ENCODE peak calls at places on chromosome 19, in five cellular contexts. B is CD8-positive, alpha-beta T cell; F is thoracic aorta; H is mesendoderm; T is tibial nerve. N is an unnamed sample.

GRCh38 chr19:28880735-28881401 is 332.1 kb downstream of the UQCRFS1 start:
- DNase-seq in B (no peak), F (no peak), H (no peak), T (no peak), N (no peak)

GRCh38 chr19:4115050-4115817 is 8.7 kb downstream of the MAP2K2 start:
- DNase-seq in B (peak; percentile 52), F (no peak), H (no peak), T (no peak), N (no peak)

GRCh38 chr19:33446918-33447293 is 73.4 kb downstream of the CEBPG start:
- DNase-seq in B (no peak), F (no peak), H (no peak), T (no peak), N (no peak)

GRCh38 chr19:28170066-28170465 is 1042.9 kb downstream of the UQCRFS1 start:
- DNase-seq in B (no peak), F (no peak), H (no peak), T (no peak), N (no peak)

GRCh38 chr19:670609-671075 is 5.5 kb upstream of the FSTL3 start:
- DNase-seq in B (no peak), F (no peak), H (peak; percentile 48), T (no peak), N (no peak)

GRCh38 chr19:58476498-58477015 is 405 bp downstream of the ZNF446 start:
- DNase-seq in B (no peak), F (peak; percentile 36), H (peak; percentile 39), T (no peak), N (no peak)

GRCh38 chr19:38842439-38843174 is 7.2 kb downstream of the HNRNPL start:
- DNase-seq in B (peak; percentile 53), F (no peak), H (no peak), T (no peak), N (no peak)

GRCh38 chr19:12639901-12640613 is 26.5 kb downstream of the MAN2B1 start:
- DNase-seq in B (peak; percentile 78), F (peak; percentile 45), H (peak; percentile 91), T (peak; percentile 52), N (peak; percentile 55)

GRCh38 chr19:24069907-24070657 is 16.9 kb upstream of the ZNF254 start:
- DNase-seq in B (no peak), F (no peak), H (no peak), T (no peak), N (no peak)

GRCh38 chr19:41928754-41929535 is 696 bp upstream of the ERFL start:
- DNase-seq in B (no peak), F (no peak), H (no peak), T (no peak), N (no peak)

GRCh38 chr19:39998511-39998910 is 1.7 kb downstream of the ZNF546 start:
- DNase-seq in B (no peak), F (no peak), H (no peak), T (no peak), N (no peak)

GRCh38 chr19:13171146-13171545 is 20.9 kb downstream of the IER2 start:
- DNase-seq in B (no peak), F (no peak), H (no peak), T (no peak), N (no peak)

GRCh38 chr19:33192010-33192409 is 2.1 kb upstream of the LRP3 start:
- DNase-seq in B (no peak), F (no peak), H (peak; percentile 19), T (no peak), N (no peak)

GRCh38 chr19:49824662-49825061 is 6.6 kb downstream of the MED25 start:
- DNase-seq in B (no peak), F (no peak), H (no peak), T (no peak), N (no peak)

GRCh38 chr19:19165396-19165795 is 4.7 kb downstream of the MEF2B start:
- DNase-seq in B (no peak), F (no peak), H (no peak), T (no peak), N (no peak)

GRCh38 chr19:57436392-57436791 is 1.3 kb downstream of the ZNF749 start:
- DNase-seq in B (no peak), F (no peak), H (peak; percentile 21), T (no peak), N (no peak)

GRCh38 chr19:48636859-48637448 is at the start of gene DBP:
- DNase-seq in B (no peak), F (no peak), H (no peak), T (no peak), N (no peak)

GRCh38 chr19:48634036-48634342 is 3.2 kb downstream of the DBP start:
- DNase-seq in B (no peak), F (no peak), H (no peak), T (no peak), N (no peak)

GRCh38 chr19:48635966-48636858 is 967 bp downstream of the DBP start:
- DNase-seq in B (no peak), F (no peak), H (no peak), T (no peak), N (peak; percentile 62)

GRCh38 chr19:48634424-48635262 is 2.5 kb downstream of the DBP start:
- DNase-seq in B (peak; percentile 89), F (peak; percentile 90), H (peak; percentile 98), T (peak; percentile 98), N (peak; percentile 98)

GRCh38 chr19:48635263-48635965 is 1.8 kb downstream of the DBP start:
- DNase-seq in B (peak; percentile 76), F (no peak), H (no peak), T (peak; percentile 70), N (peak; percentile 56)
- H3K4me1 ChIP-seq in B (peaks cover 53% of the 10 kb centered on the region), F (peaks cover 37% of the 10 kb centered on the region), H (peaks cover 13% of the 10 kb centered on the region), T (no peaks in the 10 kb centered on the region), N (peaks cover 30% of the 10 kb centered on the region)

GRCh38 chr19:10517760-10518443 is 655 bp upstream of the S1PR5 start:
- DNase-seq in B (no peak), F (no peak), H (peak; percentile 71), T (no peak), N (peak; percentile 59)

GRCh38 chr19:10516671-10517286 is 468 bp downstream of the S1PR5 start:
- DNase-seq in B (no peak), F (no peak), H (no peak), T (no peak), N (no peak)

GRCh38 chr19:10517361-10517759 is at the start of gene S1PR5:
- DNase-seq in B (no peak), F (no peak), H (peak; percentile 58), T (no peak), N (peak; percentile 77)

GRCh38 chr19:10519421-10519820 is 2.2 kb upstream of the S1PR5 start:
- DNase-seq in B (no peak), F (no peak), H (no peak), T (no peak), N (no peak)

GRCh38 chr19:10518444-10519361 is 1.5 kb upstream of the S1PR5 start:
- DNase-seq in B (no peak), F (no peak), H (no peak), T (no peak), N (no peak)
- H3K27me3 ChIP-seq in B (peaks cover 30% of the 10 kb centered on the region), F (peaks cover 1% of the 10 kb centered on the region), H (no peaks in the 10 kb centered on the region), T (no peaks in the 10 kb centered on the region), N (no peaks in the 10 kb centered on the region)

GRCh38 chr19:2246014-2246620 is 3.0 kb upstream of the AMH start:
- DNase-seq in B (no peak), F (no peak), H (no peak), T (no peak), N (no peak)
- H3K4me3 ChIP-seq in B (no peak overlapping the region), F (no peak overlapping the region), H (no peak overlapping the region), T (no peak overlapping the region), N (no peak overlapping the region)

DNA sequence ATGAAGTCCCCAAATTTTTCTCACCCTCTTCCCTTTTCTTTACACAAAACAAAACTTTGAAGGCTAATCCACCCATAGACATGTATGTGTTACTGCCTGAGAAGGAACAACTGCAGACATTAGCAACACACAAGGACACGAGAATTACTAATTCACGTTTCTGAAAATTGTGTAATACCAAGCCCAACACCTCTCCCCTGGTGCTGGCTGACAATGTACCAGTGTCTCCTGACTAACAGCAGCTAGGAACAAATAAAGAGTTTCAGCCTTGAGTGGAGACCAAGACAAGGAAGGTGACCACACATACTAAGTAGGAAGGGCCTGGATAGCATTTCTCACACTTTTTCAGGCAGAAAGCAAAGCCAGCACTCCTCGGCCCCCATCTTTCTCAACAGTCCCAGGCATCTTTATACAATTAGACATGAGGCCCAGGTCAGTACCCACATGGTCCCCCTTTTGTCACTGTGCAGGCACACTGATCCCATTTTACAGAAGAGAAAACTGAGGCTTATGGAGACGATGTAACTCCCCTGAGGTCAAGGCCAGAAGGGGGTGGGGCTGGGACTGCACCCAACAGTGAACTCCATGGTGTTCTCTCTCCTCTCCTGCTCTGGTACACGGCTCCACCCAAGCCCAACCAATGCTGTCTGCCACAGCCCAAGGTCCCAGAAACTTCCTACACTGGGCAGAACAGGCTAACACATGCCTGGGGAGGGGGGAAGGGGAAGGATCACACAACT is 8.7 kb downstream of the BRD4 start:
- DNase-seq in B (no peak), F (no peak), H (peak; percentile 44), T (no peak), N (peak; percentile 38)
- H3K4me1 ChIP-seq in B (peaks cover 84% of the 10 kb centered on the region), F (peaks cover 91% of the 10 kb centered on the region), H (peaks cover 21% of the 10 kb centered on the region), T (peaks cover 3% of the 10 kb centered on the region), N (peaks cover 37% of the 10 kb centered on the region)

GRCh38 chr19:31070676-31071075 is 278.6 kb downstream of the TSHZ3 start:
- DNase-seq in B (no peak), F (no peak), H (no peak), T (no peak), N (no peak)
- H3K27me3 ChIP-seq in B (no peaks in the 10 kb centered on the region), F (no peaks in the 10 kb centered on the region), H (no peaks in the 10 kb centered on the region), T (no peaks in the 10 kb centered on the region), N (peaks cover 6% of the 10 kb centered on the region)

GRCh38 chr19:46603752-46604241 is 2.7 kb downstream of the CALM3 start:
- DNase-seq in B (no peak), F (no peak), H (no peak), T (no peak), N (no peak)
- H3K4me3 ChIP-seq in B (no peak overlapping the region), F (peak overlapping the region; percentile 99), H (no peak overlapping the region), T (no peak overlapping the region), N (peak overlapping the region; percentile 100)